ENCODE peak calls at places on chromosomes 13 and 19, in six cellular contexts. I, Q, U, T, Y and J are unnamed samples.

GRCh38 chr13:113083402-113084061 is 22.1 kb upstream of the F7 start:
- DNase-seq in I (no peak), Q (peak; percentile 91), U (no peak), T (peak; percentile 32), Y (peak; percentile 78), J (no peak)

GRCh38 chr19:10238172-10238783 is 7.1 kb upstream of the S1PR2 start:
- DNase-seq in I (peak; percentile 92), Q (no peak), U (no peak), T (peak; percentile 100), Y (no peak), J (no peak)

GRCh38 chr19:55086730-55087541 is 11.3 kb downstream of the EPS8L1 start:
- DNase-seq in I (peak; percentile 95), Q (no peak), U (no peak), T (peak; percentile 92), Y (peak; percentile 68), J (peak; percentile 94)

GRCh38 chr13:80924596-80924995 is 583.7 kb upstream of the SPRY2 start:
- DNase-seq in I (no peak), Q (no peak), U (no peak), T (peak; percentile 59), Y (no peak), J (no peak)

GRCh38 chr19:32916969-32917611 is 47.5 kb upstream of the SLC7A9 start:
- DNase-seq in I (no peak), Q (no peak), U (no peak), T (no peak), Y (no peak), J (no peak)

GRCh38 chr19:3369337-3370213 is 3.2 kb downstream of the NFIC start:
- DNase-seq in I (peak; percentile 94), Q (no peak), U (no peak), T (peak; percentile 73), Y (peak; percentile 66), J (no peak)

GRCh38 chr13:45242070-45242469 is 41.2 kb upstream of the KCTD4 start:
- DNase-seq in I (no peak), Q (no peak), U (no peak), T (peak; percentile 80), Y (no peak), J (no peak)

GRCh38 chr19:55042688-55043087 is 4.6 kb upstream of the GP6 start:
- DNase-seq in I (no peak), Q (no peak), U (no peak), T (no peak), Y (no peak), J (no peak)

GRCh38 chr13:87093399-87093798 is 577.8 kb upstream of the SLITRK5 start:
- DNase-seq in I (no peak), Q (no peak), U (no peak), T (peak; percentile 44), Y (no peak), J (no peak)

GRCh38 chr19:38233740-38234251 is 9.8 kb upstream of the DPF1 start:
- DNase-seq in I (peak; percentile 78), Q (no peak), U (peak; percentile 54), T (peak; percentile 75), Y (peak; percentile 57), J (no peak)

GRCh38 chr13:45838171-45838745 is 13.3 kb downstream of the SIAH3 start:
- DNase-seq in I (no peak), Q (no peak), U (no peak), T (no peak), Y (no peak), J (no peak)

GRCh38 chr13:98658131-98658530 is 81.2 kb upstream of the STK24 start:
- DNase-seq in I (no peak), Q (peak; percentile 19), U (no peak), T (no peak), Y (no peak), J (no peak)

GRCh38 chr13:27961227-27962085 is 7.7 kb downstream of the CDX2 start:
- DNase-seq in I (no peak), Q (no peak), U (no peak), T (no peak), Y (no peak), J (no peak)

GRCh38 chr13:112719016-112719415 is 29.2 kb downstream of the ATP11A start:
- DNase-seq in I (peak; percentile 24), Q (peak; percentile 78), U (no peak), T (no peak), Y (no peak), J (no peak)

GRCh38 chr19:12668937-12669271 is 2.3 kb downstream of the WDR83 start:
- DNase-seq in I (peak; percentile 84), Q (no peak), U (peak; percentile 68), T (peak; percentile 55), Y (peak; percentile 33), J (no peak)

GRCh38 chr13:30846311-30846710 is 59.8 kb upstream of the MEDAG start:
- DNase-seq in I (no peak), Q (no peak), U (no peak), T (no peak), Y (no peak), J (no peak)

GRCh38 chr19:2170219-2170618 is 6.5 kb downstream of the DOT1L start:
- DNase-seq in I (no peak), Q (no peak), U (no peak), T (no peak), Y (no peak), J (no peak)

GRCh38 chr13:28100149-28101121 is at the start of gene FLT3:
- DNase-seq in I (no peak), Q (peak; percentile 61), U (peak; percentile 10), T (peak; percentile 7), Y (peak; percentile 66), J (no peak)

GRCh38 chr19:54392078-54392477 is 23.2 kb upstream of the TTYH1 start:
- DNase-seq in I (no peak), Q (no peak), U (no peak), T (no peak), Y (no peak), J (no peak)

GRCh38 chr13:109275848-109276247 is 510.5 kb downstream of the IRS2 start:
- DNase-seq in I (no peak), Q (no peak), U (no peak), T (no peak), Y (no peak), J (no peak)

GRCh38 chr13:37984357-37984756 is 114.8 kb upstream of the TRPC4 start:
- DNase-seq in I (no peak), Q (no peak), U (no peak), T (no peak), Y (no peak), J (peak; percentile 48)

GRCh38 chr13:110551284-110551683 is 10.2 kb downstream of the RAB20 start:
- DNase-seq in I (no peak), Q (no peak), U (no peak), T (no peak), Y (no peak), J (no peak)

DNA sequence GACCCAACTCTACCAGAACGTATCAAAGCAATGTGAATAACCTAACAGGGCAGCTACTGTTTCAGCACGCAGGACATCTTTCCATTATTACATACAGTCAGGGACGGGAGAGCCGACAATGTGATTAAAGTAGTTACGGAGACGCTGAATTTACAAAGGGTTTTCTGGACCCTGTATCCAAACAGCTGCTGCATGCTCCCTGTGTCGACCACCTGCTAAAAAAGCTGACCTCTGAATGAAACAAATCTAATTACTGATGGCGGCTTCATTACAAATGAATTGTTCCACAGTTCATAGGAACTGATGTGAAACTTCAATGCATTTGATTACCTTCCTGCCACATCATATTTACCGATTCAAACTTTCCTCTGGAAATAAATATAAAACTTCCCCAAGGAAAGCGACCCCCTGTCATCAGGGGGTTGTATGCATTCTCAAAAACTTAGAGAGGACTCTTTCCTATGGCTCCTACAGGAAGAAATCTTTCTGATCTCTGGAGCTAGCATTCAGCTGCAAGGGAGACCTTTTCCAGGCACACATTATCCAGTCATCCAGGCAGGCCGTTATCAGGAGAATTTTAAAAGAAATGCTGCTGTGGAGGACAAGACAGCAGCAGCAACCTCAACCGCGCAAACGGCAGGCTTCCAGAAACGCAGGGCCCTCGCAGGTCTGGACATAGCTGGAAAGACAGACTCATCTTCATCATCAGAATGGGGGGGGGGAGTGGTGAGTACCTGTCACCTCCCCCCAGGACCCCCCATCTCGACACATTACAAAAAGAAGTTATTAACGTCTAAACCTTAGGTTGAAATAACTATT is 3.1 kb downstream of the EFNB2 start:
- DNase-seq in I (no peak), Q (no peak), U (no peak), T (peak; percentile 56), Y (no peak), J (no peak)
- H3K4me3 ChIP-seq in I (peak overlapping the region; percentile 82), Q (no peak overlapping the region), U (no peak overlapping the region), T (peak overlapping the region; percentile 84), Y (peak overlapping the region; percentile 75), J (no peak overlapping the region)

GRCh38 chr19:45402469-45403070 is 2.3 kb downstream of the PPP1R13L start:
- DNase-seq in I (peak; percentile 66), Q (peak; percentile 61), U (no peak), T (no peak), Y (no peak), J (no peak)
- H3K4me3 ChIP-seq in I (no peak overlapping the region), Q (peak overlapping the region; percentile 18), U (no peak overlapping the region), T (no peak overlapping the region), Y (no peak overlapping the region), J (peak overlapping the region; percentile 16)

DNA sequence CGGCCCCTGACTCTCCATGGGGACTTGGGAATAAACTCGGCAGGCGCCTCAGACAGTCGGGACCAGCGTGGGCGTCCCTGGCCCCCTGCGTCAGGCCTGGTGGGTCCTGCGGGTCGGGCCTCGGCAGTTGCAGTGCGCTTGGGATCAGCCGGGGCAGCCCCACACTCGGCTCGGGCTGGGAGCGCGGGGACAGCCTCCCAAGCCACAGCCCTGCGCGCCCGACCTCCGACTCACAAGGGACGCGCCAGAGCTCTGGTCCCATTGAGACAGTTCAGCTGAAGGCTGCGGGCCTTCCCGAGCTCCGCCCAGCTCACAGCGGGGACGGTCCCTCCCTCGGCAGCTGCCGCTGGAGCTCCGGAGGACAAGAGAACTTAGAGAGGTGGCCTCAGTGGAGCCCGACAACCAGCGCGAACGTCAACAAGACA is 45.7 kb upstream of the ZNF730 start:
- DNase-seq in I (peak; percentile 64), Q (no peak), U (no peak), T (peak; percentile 24), Y (no peak), J (no peak)
- H3K4me3 ChIP-seq in I (peak overlapping the region; percentile 18), Q (no peak overlapping the region), U (no peak overlapping the region), T (peak overlapping the region; percentile 27), Y (peak overlapping the region; percentile 25), J (no peak overlapping the region)

GRCh38 chr19:6490134-6490533 is 8.5 kb upstream of the DENND1C start:
- DNase-seq in I (no peak), Q (no peak), U (no peak), T (no peak), Y (no peak), J (no peak)
- H3K4me3 ChIP-seq in I (no peak overlapping the region), Q (no peak overlapping the region), U (no peak overlapping the region), T (no peak overlapping the region), Y (no peak overlapping the region), J (no peak overlapping the region)

GRCh38 chr13:54394319-54394718 is 1365.7 kb downstream of the OLFM4 start:
- DNase-seq in I (no peak), Q (no peak), U (no peak), T (no peak), Y (no peak), J (no peak)
- H3K4me3 ChIP-seq in I (no peak overlapping the region), Q (no peak overlapping the region), U (no peak overlapping the region), T (no peak overlapping the region), Y (no peak overlapping the region), J (no peak overlapping the region)

DNA sequence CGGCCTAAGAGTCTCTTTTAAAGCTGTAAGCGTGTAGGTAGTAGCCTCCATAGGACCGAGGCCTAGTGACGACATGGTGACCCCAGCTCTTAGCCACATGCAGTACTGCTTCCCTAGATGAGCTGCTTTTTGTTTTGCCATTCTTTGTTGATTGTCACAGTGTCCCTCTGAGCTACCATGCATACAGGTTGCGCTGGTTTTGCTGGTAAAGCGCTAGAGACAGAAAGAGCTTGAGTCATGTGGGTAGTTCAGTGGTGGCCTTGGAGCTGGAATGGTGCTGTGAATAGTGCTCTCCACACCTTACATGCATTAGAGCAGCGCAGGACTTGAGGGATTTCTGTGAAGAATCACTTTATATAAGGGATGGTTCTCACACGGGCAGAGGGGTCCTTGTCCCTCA is 5.1 kb downstream of the HNRNPM start:
- DNase-seq in I (peak; percentile 37), Q (no peak), U (no peak), T (no peak), Y (no peak), J (no peak)
- H3K4me3 ChIP-seq in I (no peak overlapping the region), Q (no peak overlapping the region), U (no peak overlapping the region), T (no peak overlapping the region), Y (no peak overlapping the region), J (no peak overlapping the region)